ENCODE peak calls at places on chromosomes 4 and X, in five cellular contexts. F is T-helper 2 cell, T is EH, G is HEK293T, L is OCI-LY7. K is an unnamed sample.

GRCh38 chr4:11622961-11623725 is 194.4 kb upstream of the HS3ST1 start:
- DNase-seq in F (no peak), T (no peak), G (no peak), L (no peak), K (no peak)

GRCh38 chr4:152193059-152193458 is 342.8 kb downstream of the FBXW7 start:
- DNase-seq in F (no peak), T (peak; percentile 71), G (no peak), L (no peak), K (no peak)

GRCh38 chrX:133474559-133474958 is 59.3 kb upstream of the GPC4 start:
- DNase-seq in F (no peak), T (no peak), G (no peak), L (no peak), K (no peak)

GRCh38 chr4:100359433-100359832 is 158.4 kb downstream of the EMCN start:
- DNase-seq in F (no peak), T (no peak), G (no peak), L (no peak), K (no peak)

GRCh38 chr4:101258782-101259353 is 88.5 kb downstream of the PPP3CA start:
- DNase-seq in F (no peak), T (peak; percentile 55), G (no peak), L (no peak), K (no peak)

GRCh38 chrX:87516716-87517115 is 886 bp upstream of the KLHL4 start:
- DNase-seq in F (no peak), T (no peak), G (no peak), L (no peak), K (no peak)

GRCh38 chr4:26601204-26601603 is 17.3 kb downstream of the TBC1D19 start:
- DNase-seq in F (no peak), T (no peak), G (no peak), L (no peak), K (no peak)

GRCh38 chr4:163755013-163755412 is 260.5 kb downstream of the TMA16 start:
- DNase-seq in F (no peak), T (no peak), G (no peak), L (peak; percentile 55), K (no peak)

GRCh38 chrX:102950908-102951866 is 14.1 kb downstream of the RAB40AL start:
- DNase-seq in F (no peak), T (peak; percentile 56), G (peak; percentile 76), L (peak; percentile 16), K (peak; percentile 9)

GRCh38 chrX:42934020-42934701 is 156.2 kb upstream of the PPP1R2C start:
- DNase-seq in F (no peak), T (no peak), G (no peak), L (peak; percentile 58), K (no peak)

GRCh38 chrX:10981491-10981890 is 129.6 kb upstream of the HCCS start:
- DNase-seq in F (no peak), T (peak; percentile 28), G (no peak), L (no peak), K (no peak)

GRCh38 chrX:42714981-42715688 is 62.8 kb downstream of the PPP1R2C start:
- DNase-seq in F (no peak), T (peak; percentile 10), G (peak; percentile 52), L (no peak), K (peak; percentile 64)

GRCh38 chr4:40843696-40844095 is 93.9 kb downstream of the NSUN7 start:
- DNase-seq in F (no peak), T (no peak), G (no peak), L (peak; percentile 14), K (no peak)

GRCh38 chr4:185880571-185880970 is 68.6 kb upstream of the SORBS2 start:
- DNase-seq in F (no peak), T (no peak), G (no peak), L (no peak), K (peak; percentile 26)

GRCh38 chr4:185792384-185793146 is 19.4 kb downstream of the SORBS2 start:
- DNase-seq in F (no peak), T (peak; percentile 98), G (no peak), L (no peak), K (no peak)

GRCh38 chr4:186712690-186713089 is 11.0 kb downstream of the FAT1 start:
- DNase-seq in F (no peak), T (peak; percentile 67), G (no peak), L (no peak), K (no peak)

GRCh38 chrX:56783450-56783831 is 54.4 kb downstream of the NBDY start:
- DNase-seq in F (no peak), T (no peak), G (no peak), L (no peak), K (no peak)

GRCh38 chrX:68894513-68895338 is 65.9 kb downstream of the EFNB1 start:
- DNase-seq in F (no peak), T (peak; percentile 24), G (no peak), L (no peak), K (peak; percentile 42)

GRCh38 chr4:156137971-156138581 is 184.4 kb upstream of the CTSO start:
- DNase-seq in F (no peak), T (no peak), G (no peak), L (no peak), K (no peak)

GRCh38 chr4:150230556-150230955 is 152.3 kb downstream of the DCLK2 start:
- DNase-seq in F (no peak), T (no peak), G (no peak), L (no peak), K (no peak)

GRCh38 chr4:110196871-110197420 is 1.5 kb downstream of the ELOVL6 start:
- DNase-seq in F (peak; percentile 31), T (peak; percentile 54), G (peak; percentile 38), L (peak; percentile 73), K (peak; percentile 26)

GRCh38 chr4:64271601-64272081 is 137.6 kb downstream of the TECRL start:
- DNase-seq in F (no peak), T (no peak), G (no peak), L (no peak), K (no peak)

GRCh38 chr4:105797225-105797624 is 88.6 kb downstream of the GSTCD start:
- DNase-seq in F (no peak), T (no peak), G (no peak), L (no peak), K (no peak)

K was measured in prostate gland.